ENCODE peak calls at places on chromosomes 13 and 19, in nine cellular contexts. O, K, I, Y, A, G, F, W and V are unnamed samples.

GRCh38 chr19:56301152-56301551 is 13.5 kb downstream of the ZSCAN5A start:
- DNase-seq in K (no peak), F (no peak), G (peak), A (no peak), O (no peak), W (no peak), Y (no peak), I (no peak), V (no peak)

GRCh38 chr13:113053801-113054604 is 51.6 kb upstream of the F7 start:
- DNase-seq in O (no peak), W (no peak), Y (no peak), A (no peak), G (no peak), F (no peak), K (no peak), I (no peak), V (no peak)

GRCh38 chr13:100542546-100543156 is 45.9 kb downstream of the GGACT start:
- DNase-seq in W (peak), I (peak), K (no peak), F (peak), A (peak), Y (peak), O (no peak), G (peak), V (no peak)

GRCh38 chr19:38740252-38740592 is 4.1 kb downstream of the CAPN12 start:
- DNase-seq in Y (no peak), W (no peak), A (no peak), K (no peak), O (no peak), I (no peak), F (no peak), G (no peak), V (no peak)

GRCh38 chr13:90321281-90321931 is 1026.1 kb upstream of the MIR17HG start:
- DNase-seq in G (no peak), I (no peak), O (no peak), F (no peak), A (no peak), Y (no peak), W (no peak), K (no peak), V (no peak)

GRCh38 chr19:38862321-38863059 is 12.7 kb upstream of the HNRNPL start:
- DNase-seq in O (no peak), F (peak), Y (no peak), A (no peak), K (peak), W (no peak), I (no peak), G (peak), V (no peak)

GRCh38 chr13:76619631-76620030 is 266.6 kb downstream of the KCTD12 start:
- DNase-seq in W (no peak), G (no peak), O (no peak), K (no peak), I (no peak), A (no peak), Y (no peak), F (no peak), V (no peak)

GRCh38 chr19:18542936-18543813 is at the start of gene FKBP8:
- DNase-seq in O (peak), W (peak), Y (peak), K (peak), G (peak), I (peak), F (peak), A (peak), V (peak)

GRCh38 chr13:46339035-46339666 is 47.9 kb downstream of the RUBCNL start:
- DNase-seq in K (no peak), Y (no peak), G (peak), O (no peak), I (peak), W (peak), A (no peak), F (peak), V (no peak)

GRCh38 chr19:46471116-46471733 is at the start of gene PNMA8A:
- DNase-seq in K (peak), F (peak), O (peak), W (no peak), A (peak), Y (peak), I (peak), G (no peak), V (peak)

GRCh38 chr19:18519962-18520847 is 1.7 kb downstream of the ELL start:
- DNase-seq in K (peak), G (peak), W (peak), Y (peak), F (peak), A (peak), O (no peak), I (peak), V (peak)

GRCh38 chr13:24208314-24208713 is 47.8 kb downstream of the SPATA13 start:
- DNase-seq in Y (peak), F (peak), W (no peak), G (peak), I (peak), K (no peak), A (no peak), O (no peak), V (no peak)

GRCh38 chr19:58558623-58559274 is 338 bp upstream of the UBE2M start:
- DNase-seq in Y (peak), K (peak), O (no peak), I (peak), G (peak), A (peak), F (peak), W (peak), V (no peak)

GRCh38 chr19:2848625-2849024 is 7.3 kb downstream of the ZNF555 start:
- DNase-seq in Y (no peak), I (peak), O (no peak), A (no peak), W (no peak), K (no peak), G (no peak), F (peak), V (no peak)

GRCh38 chr19:14381689-14382474 is 638 bp downstream of the ADGRE5 start:
- DNase-seq in A (no peak), I (no peak), O (no peak), F (peak), K (no peak), Y (peak), W (peak), G (peak), V (peak)

GRCh38 chr19:47781590-47782318 is 3.3 kb downstream of the SELENOW start:
- DNase-seq in I (no peak), G (no peak), W (no peak), K (peak), Y (no peak), O (peak), A (no peak), F (peak), V (no peak)

GRCh38 chr13:71866173-71867091 is 572 bp downstream of the DACH1 start:
- DNase-seq in Y (no peak), W (peak), A (peak), K (no peak), I (peak), G (peak), F (no peak), O (no peak), V (no peak)

GRCh38 chr19:50549059-50549926 is 18.9 kb downstream of the LRRC4B start:
- DNase-seq in K (no peak), Y (no peak), I (no peak), G (no peak), W (no peak), O (peak), F (no peak), A (no peak), V (no peak)

GRCh38 chr19:46887240-46887782 is 26.5 kb downstream of the ARHGAP35 start:
- DNase-seq in O (no peak), K (no peak), W (no peak), Y (no peak), F (no peak), G (no peak), I (no peak), A (no peak), V (no peak)

GRCh38 chr19:44869728-44870470 is 21.2 kb upstream of the TOMM40 start:
- DNase-seq in K (no peak), O (no peak), F (no peak), W (no peak), Y (no peak), A (no peak), G (peak), I (peak), V (no peak)

GRCh38 chr13:80979035-80979641 is 638.2 kb upstream of the SPRY2 start:
- DNase-seq in I (peak), F (peak), W (peak), G (peak), K (no peak), O (peak), A (peak), Y (peak), V (no peak)

GRCh38 chr13:41052441-41052840 is 8.9 kb upstream of the WBP4 start:
- DNase-seq in G (no peak), K (no peak), W (no peak), Y (no peak), I (no peak), A (no peak), F (no peak), O (no peak), V (no peak)

GRCh38 chr19:18479964-18480723 is 41.7 kb downstream of the ELL start:
- DNase-seq in K (peak), O (no peak), I (peak), F (peak), G (no peak), Y (no peak), W (peak), A (no peak), V (no peak)

GRCh38 chr13:79037197-79037596 is 368.9 kb downstream of the RBM26 start:
- DNase-seq in W (no peak), G (no peak), Y (no peak), O (no peak), K (no peak), A (no peak), I (no peak), F (no peak), V (no peak)

GRCh38 chr13:114104626-114105350 is 27.6 kb downstream of the RASA3 start:
- DNase-seq in I (no peak), F (no peak), G (no peak), A (no peak), W (no peak), O (no peak), K (no peak), Y (no peak), V (no peak)

GRCh38 chr13:43157796-43158195 is 134.4 kb downstream of the DNAJC15 start:
- DNase-seq in A (no peak), I (no peak), K (no peak), G (no peak), Y (no peak), W (no peak), O (no peak), F (peak), V (no peak)

GRCh38 chr19:14375055-14375581 is 6.1 kb upstream of the ADGRE5 start:
- DNase-seq in F (no peak), O (peak), A (no peak), G (no peak), I (no peak), K (peak), Y (no peak), W (peak), V (peak)

GRCh38 chr19:50427997-50428425 is 4.7 kb upstream of the MYBPC2 start:
- DNase-seq in Y (peak), G (no peak), O (peak), W (peak), F (peak), I (peak), K (peak), A (peak), V (peak)

GRCh38 chr13:46845146-46845545 is 48.2 kb upstream of the ESD start:
- DNase-seq in Y (no peak), W (no peak), A (no peak), K (no peak), G (no peak), F (no peak), I (no peak), O (no peak), V (no peak)

GRCh38 chr13:40190656-40191100 is 475.8 kb downstream of the FOXO1 start:
- DNase-seq in G (peak), F (peak), O (peak), W (no peak), I (peak), K (peak), A (no peak), Y (peak), V (peak)

GRCh38 chr19:7930765-7931164 is 4.8 kb upstream of the CTXN1 start:
- DNase-seq in Y (no peak), I (no peak), K (no peak), G (no peak), A (no peak), O (no peak), W (no peak), F (no peak), V (no peak)